ENCODE peak calls at places on chromosomes 5 and 9, in five cellular contexts. F is GM23338, B is A549, D is K562, O is HL-60. P is an unnamed sample.

GRCh38 chr9:121133104-121133816 is 58.5 kb downstream of the CNTRL start:
- DNase-seq in D (peak), B (peak), O (no peak), F (peak), P (no peak)

GRCh38 chr9:33908114-33908513 is 91.2 kb downstream of the UBE2R2 start:
- DNase-seq in O (no peak), D (no peak), F (peak), B (peak), P (no peak)

GRCh38 chr5:180375291-180375690 is 22.2 kb upstream of the GFPT2 start:
- DNase-seq in B (no peak), O (no peak), D (no peak), F (no peak), P (no peak)

GRCh38 chr5:73938280-73938937 is 312.4 kb downstream of the ARHGEF28 start:
- DNase-seq in F (no peak), B (peak), D (no peak), O (no peak), P (peak)

GRCh38 chr5:149762958-149763630 is 33.0 kb downstream of the PPARGC1B start:
- DNase-seq in D (no peak), O (no peak), F (no peak), B (no peak), P (no peak)

GRCh38 chr9:89149726-89150125 is 28.9 kb downstream of the SHC3 start:
- DNase-seq in D (no peak), B (no peak), F (no peak), O (no peak), P (no peak)

GRCh38 chr9:90458485-90458884 is 184.1 kb downstream of the DIRAS2 start:
- DNase-seq in D (peak), F (peak), O (no peak), B (peak), P (no peak)

GRCh38 chr5:179768326-179769085 is 25.3 kb upstream of the LTC4S start:
- DNase-seq in F (peak), D (no peak), B (no peak), O (no peak), P (no peak)

GRCh38 chr5:111997308-111998159 is 240.5 kb upstream of the NREP start:
- DNase-seq in F (no peak), O (peak), B (peak), D (no peak), P (peak)

GRCh38 chr5:114355086-114355830 is 6.6 kb upstream of the KCNN2 start:
- DNase-seq in O (no peak), D (no peak), B (no peak), F (no peak), P (no peak)

GRCh38 chr5:181045316-181045715 is 5.2 kb downstream of the BTNL9 start:
- DNase-seq in F (no peak), B (no peak), O (no peak), D (peak), P (no peak)

GRCh38 chr5:42984307-42984706 is 55.8 kb downstream of the ANXA2R start:
- DNase-seq in B (peak), D (no peak), O (no peak), F (no peak), P (no peak)

GRCh38 chr9:6214903-6215302 is 704 bp upstream of the IL33 start:
- DNase-seq in O (no peak), D (no peak), B (no peak), F (no peak), P (no peak)

GRCh38 chr9:136532799-136533774 is 12.8 kb downstream of the NOTCH1 start:
- DNase-seq in B (no peak), F (no peak), D (no peak), O (no peak), P (no peak)

GRCh38 chr5:103315455-103315854 is 56.9 kb downstream of the MACIR start:
- DNase-seq in F (no peak), B (no peak), D (no peak), O (no peak), P (no peak)

GRCh38 chr9:10387282-10387681 is 225.5 kb downstream of the PTPRD start:
- DNase-seq in D (no peak), O (no peak), B (no peak), F (no peak), P (no peak)

GRCh38 chr9:121945849-121946248 is 147.3 kb downstream of the TTLL11 start:
- DNase-seq in B (no peak), O (no peak), D (no peak), F (no peak), P (no peak)

GRCh38 chr5:13251623-13252367 is 692.7 kb downstream of the DNAH5 start:
- DNase-seq in B (no peak), D (no peak), O (peak), F (peak), P (no peak)
- TF ChIP-seq REST in B (no peak), D (no peak), O (no peak), F (no peak), P (no peak)

GRCh38 chr5:9398227-9398626 is 147.6 kb downstream of the SEMA5A start:
- DNase-seq in B (no peak), O (no peak), D (no peak), F (no peak), P (no peak)

GRCh38 chr5:9394221-9394620 is 151.7 kb downstream of the SEMA5A start:
- DNase-seq in D (no peak), O (no peak), F (no peak), B (no peak), P (no peak)

GRCh38 chr5:9399094-9399493 is 146.8 kb downstream of the SEMA5A start:
- DNase-seq in D (no peak), O (no peak), B (no peak), F (no peak), P (no peak)

GRCh38 chr5:9395736-9396135 is 150.1 kb downstream of the SEMA5A start:
- DNase-seq in O (no peak), B (no peak), F (no peak), D (no peak), P (no peak)

DNA sequence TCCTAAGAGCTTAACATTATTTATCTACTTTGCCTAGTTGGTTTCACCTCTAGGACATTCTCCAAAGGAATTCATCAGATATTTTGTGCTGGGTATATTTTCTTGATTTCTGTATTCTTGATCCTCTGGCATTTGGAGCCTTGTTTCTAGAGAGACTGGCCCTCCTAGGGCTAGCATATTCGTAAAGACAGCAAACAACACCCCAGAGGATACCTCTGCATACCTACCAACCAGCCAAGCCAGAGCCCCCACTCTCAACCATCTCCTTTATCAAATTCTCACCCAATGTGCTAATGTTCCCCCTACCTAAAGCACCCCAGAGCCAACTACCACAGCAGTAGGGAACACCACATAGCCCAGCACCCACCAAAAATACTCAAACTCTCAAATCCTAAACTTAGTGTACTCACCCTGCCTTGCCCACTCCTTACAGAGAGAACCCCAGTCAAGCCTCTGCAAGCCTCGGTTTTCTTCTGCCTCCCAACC is 149.5 kb downstream of the SEMA5A start:
- DNase-seq in O (no peak), D (no peak), B (no peak), F (no peak), P (no peak)
- TF ChIP-seq REST in O (no peak), D (no peak), B (no peak), F (no peak), P (no peak)

GRCh38 chr5:171808951-171809350 is 23.3 kb downstream of the SMIM23 start:
- DNase-seq in F (no peak), O (no peak), D (no peak), B (no peak), P (no peak)
- TF ChIP-seq REST in F (no peak), O (no peak), D (no peak), B (no peak), P (no peak)

DNA sequence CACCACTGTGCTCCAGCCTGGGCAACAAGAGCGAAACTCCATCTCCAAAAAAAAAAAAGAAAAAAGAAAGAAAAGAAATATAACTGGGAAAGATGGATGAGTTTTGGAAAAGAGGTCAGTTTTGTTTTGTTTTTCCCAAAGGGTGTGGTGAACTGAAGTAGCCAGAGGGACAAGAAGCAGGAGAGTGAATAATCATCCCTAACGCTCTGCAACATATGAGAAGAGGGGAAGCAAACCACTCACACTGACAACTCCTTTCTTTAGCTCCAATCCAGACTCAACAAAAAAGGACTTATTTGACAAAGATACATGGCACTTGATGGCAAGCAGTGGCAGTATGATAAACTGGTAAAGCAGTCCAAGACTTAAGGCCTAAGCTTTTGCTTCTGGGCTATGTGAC is 176.1 kb upstream of the HMHB1 start:
- DNase-seq in B (no peak), O (no peak), F (no peak), D (no peak), P (no peak)
- TF ChIP-seq REST in B (no peak), O (no peak), F (no peak), D (no peak), P (no peak)

GRCh38 chr5:38598296-38598993 is 42.0 kb upstream of the LIFR start:
- DNase-seq in D (no peak), F (no peak), O (no peak), B (no peak), P (no peak)

GRCh38 chr5:38593959-38594358 is 37.5 kb upstream of the LIFR start:
- DNase-seq in D (no peak), O (no peak), B (no peak), F (no peak), P (no peak)

GRCh38 chr5:38598994-38599611 is 42.7 kb upstream of the LIFR start:
- DNase-seq in F (no peak), D (no peak), O (no peak), B (peak), P (peak)

GRCh38 chr5:38595149-38595725 is 38.8 kb upstream of the LIFR start:
- DNase-seq in B (peak), D (no peak), O (no peak), F (no peak), P (no peak)

DNA sequence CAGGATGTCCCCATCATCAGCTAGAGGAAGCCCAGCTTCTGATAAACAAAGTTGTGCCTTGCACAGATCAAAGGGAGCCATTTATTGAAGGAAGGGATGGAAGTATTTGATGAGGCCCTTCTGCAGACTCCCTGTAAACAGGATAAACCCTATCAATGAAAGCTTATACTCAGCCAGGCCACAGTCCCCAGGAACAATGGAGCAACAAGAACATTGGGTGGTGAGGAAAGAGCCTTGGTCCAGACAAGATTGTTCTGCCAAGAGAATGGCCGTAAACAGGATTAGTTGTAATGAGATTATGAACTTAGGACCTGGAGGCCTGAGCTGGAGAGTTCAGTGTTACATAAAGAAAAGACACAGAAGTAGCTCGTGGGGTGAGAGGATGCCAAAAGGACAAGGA is 40.6 kb upstream of the LIFR start:
- DNase-seq in F (no peak), O (no peak), B (no peak), D (no peak), P (no peak)
- TF ChIP-seq REST in F (no peak), O (no peak), B (no peak), D (no peak), P (no peak)

GRCh38 chr5:93431255-93431654 is 149.8 kb downstream of the NR2F1-AS1 start:
- DNase-seq in F (no peak), B (no peak), O (no peak), D (no peak), P (no peak)

GRCh38 chr5:93430139-93430538 is 150.9 kb downstream of the NR2F1-AS1 start:
- DNase-seq in B (no peak), O (no peak), D (no peak), F (no peak), P (no peak)

GRCh38 chr5:93430673-93431192 is 150.3 kb downstream of the NR2F1-AS1 start:
- DNase-seq in O (no peak), F (no peak), D (no peak), B (no peak), P (no peak)

GRCh38 chr5:93436083-93436482 is 144.9 kb downstream of the NR2F1-AS1 start:
- DNase-seq in F (no peak), D (no peak), B (no peak), O (no peak), P (no peak)

GRCh38 chr5:93433422-93433821 is 147.6 kb downstream of the NR2F1-AS1 start:
- DNase-seq in O (no peak), B (peak), F (no peak), D (no peak), P (peak)
- TF ChIP-seq REST in O (no peak), B (no peak), F (no peak), D (no peak), P (no peak)

DNA sequence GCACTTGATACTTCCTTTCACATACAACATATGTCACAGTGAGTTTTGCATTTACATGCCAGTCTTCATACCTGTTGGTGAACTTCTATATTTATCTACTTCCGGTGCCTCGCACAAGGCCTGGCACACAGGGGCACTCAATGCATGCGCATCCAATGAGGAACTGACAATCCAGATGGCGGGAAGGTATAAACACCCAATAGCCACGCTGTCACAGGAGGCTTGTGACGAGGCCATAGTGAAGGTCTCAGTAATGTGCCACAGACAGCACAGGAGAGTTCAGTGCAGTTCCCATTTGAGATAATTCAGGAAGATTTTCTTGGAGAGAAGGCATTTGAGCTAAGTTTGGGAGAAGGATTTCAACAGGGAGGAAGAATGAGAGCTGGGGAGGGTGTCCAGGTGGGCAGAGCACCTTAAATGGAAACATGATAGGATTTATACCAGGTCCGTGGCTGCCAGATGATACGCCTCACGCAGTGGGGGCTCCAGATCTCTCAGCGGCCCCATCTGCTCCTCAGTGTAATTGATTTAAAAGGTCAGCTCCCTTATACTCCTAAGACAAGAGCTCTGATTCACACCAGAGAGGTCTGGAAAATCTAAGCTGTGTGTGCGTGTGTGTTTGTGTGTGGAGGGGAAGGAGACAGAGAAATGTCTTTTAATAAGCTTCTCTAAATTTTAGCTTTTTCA is 206.2 kb downstream of the DCP2 start:
- DNase-seq in B (no peak), O (no peak), F (no peak), D (no peak), P (no peak)
- TF ChIP-seq REST in B (no peak), O (no peak), F (no peak), D (no peak), P (no peak)

P was measured in Panc1.